ENCODE peak calls at places on chromosomes 13 and 19, in eight cellular contexts. W, Q, M, H, R, E, I and U are unnamed samples.

GRCh38 chr13:21483748-21484147 is 24.6 kb upstream of the ZDHHC20 start:
- DNase-seq in W (no peak), Q (no peak), M (no peak), H (no peak), R (no peak), E (no peak), I (no peak), U (no peak)

GRCh38 chr19:48308695-48309586 is 16.4 kb upstream of the EMP3 start:
- DNase-seq in W (peak), Q (no peak), M (no peak), H (peak), R (no peak), E (no peak), I (no peak), U (no peak)

GRCh38 chr13:60348097-60348496 is 48.9 kb upstream of the TDRD3 start:
- DNase-seq in W (no peak), Q (no peak), M (no peak), H (no peak), R (no peak), E (no peak), I (no peak), U (no peak)

GRCh38 chr13:53126803-53127202 is 98.2 kb downstream of the OLFM4 start:
- DNase-seq in W (no peak), Q (no peak), M (no peak), H (no peak), R (no peak), E (no peak), I (no peak), U (no peak)

GRCh38 chr19:5959260-5960004 is 18.5 kb downstream of the RANBP3 start:
- DNase-seq in W (no peak), Q (no peak), M (no peak), H (no peak), R (no peak), E (no peak), I (no peak), U (no peak)

GRCh38 chr13:39777527-39778061 is 122.1 kb downstream of the COG6 start:
- DNase-seq in W (peak), Q (no peak), M (no peak), H (peak), R (no peak), E (no peak), I (no peak), U (peak)

GRCh38 chr19:7083076-7083956 is 13.8 kb downstream of the ZNF557 start:
- DNase-seq in W (peak), Q (no peak), M (no peak), H (no peak), R (no peak), E (no peak), I (no peak), U (no peak)

GRCh38 chr19:41889896-41890295 is 6.9 kb downstream of the ARHGEF1 start:
- DNase-seq in W (no peak), Q (no peak), M (no peak), H (no peak), R (no peak), E (no peak), I (no peak), U (no peak)

GRCh38 chr13:80680786-80681366 is 339.9 kb upstream of the SPRY2 start:
- DNase-seq in W (no peak), Q (no peak), M (no peak), H (no peak), R (no peak), E (no peak), I (no peak), U (no peak)

GRCh38 chr13:59562924-59563323 is 600.8 kb downstream of the DIAPH3 start:
- DNase-seq in W (no peak), Q (no peak), M (no peak), H (no peak), R (no peak), E (no peak), I (no peak), U (no peak)

GRCh38 chr13:97567510-97568243 is 133.7 kb downstream of the RAP2A start:
- DNase-seq in W (peak), Q (peak), M (peak), H (no peak), R (peak), E (peak), I (no peak), U (peak)

GRCh38 chr19:18357442-18358264 is 17.3 kb downstream of the PGPEP1 start:
- DNase-seq in W (no peak), Q (no peak), M (no peak), H (no peak), R (no peak), E (no peak), I (no peak), U (no peak)
- TF ChIP-seq CTCF in W (no peak), Q (no peak), M (no peak), H (no peak), R (no peak), E (no peak), I (no peak), U (no peak)

GRCh38 chr19:39512964-39513363 is 2.0 kb upstream of the SELENOV start:
- DNase-seq in W (no peak), Q (no peak), M (no peak), H (no peak), R (no peak), E (no peak), I (no peak), U (no peak)

GRCh38 chr19:39517432-39517831 is 2.5 kb downstream of the SELENOV start:
- DNase-seq in W (no peak), Q (no peak), M (no peak), H (no peak), R (no peak), E (no peak), I (no peak), U (no peak)

GRCh38 chr19:39516270-39516669 is 1.3 kb downstream of the SELENOV start:
- DNase-seq in W (peak), Q (no peak), M (no peak), H (no peak), R (no peak), E (no peak), I (no peak), U (no peak)

GRCh38 chr19:39515551-39516191 is 732 bp downstream of the SELENOV start:
- DNase-seq in W (peak), Q (no peak), M (peak), H (no peak), R (no peak), E (no peak), I (no peak), U (no peak)

DNA sequence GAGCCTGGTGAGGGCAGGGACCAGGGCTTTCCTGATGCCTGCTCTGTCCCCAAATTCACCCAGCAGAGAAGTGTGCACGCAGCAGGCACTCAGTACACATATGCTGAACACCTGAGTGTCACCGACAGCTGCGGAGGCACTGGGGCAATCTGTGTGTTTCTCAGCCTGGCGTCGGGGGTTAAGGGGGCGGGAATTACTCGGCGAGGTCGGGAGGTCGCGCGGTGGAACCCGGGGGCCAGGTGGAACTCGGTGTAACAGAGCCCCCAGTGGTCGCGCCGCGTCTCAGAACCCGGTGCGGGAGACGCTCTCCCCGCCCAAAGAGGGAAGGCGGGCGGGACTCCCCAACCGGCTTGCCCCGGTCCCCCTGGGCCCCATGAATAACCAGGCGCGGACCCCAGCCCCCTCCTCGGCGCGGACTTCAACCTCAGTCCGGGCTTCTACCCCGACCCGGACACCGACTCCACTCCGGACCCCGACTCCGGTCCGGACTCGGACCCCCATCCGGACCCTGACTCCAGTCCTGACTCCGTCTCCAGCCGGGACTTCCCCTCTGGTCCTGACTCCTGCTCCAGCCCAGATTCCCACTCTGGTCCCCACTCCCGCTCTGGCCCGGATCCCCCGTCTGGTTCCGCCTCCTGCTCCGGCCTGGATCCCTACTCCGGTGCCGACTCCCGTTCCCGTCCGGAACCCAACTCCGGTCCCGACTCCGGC is at the start of gene SELENOV:
- DNase-seq in W (peak), Q (peak), M (peak), H (no peak), R (no peak), E (no peak), I (peak), U (no peak)
- TF ChIP-seq CTCF in W (peak), Q (peak), M (no peak), H (no peak), R (no peak), E (peak), I (no peak), U (no peak)

DNA sequence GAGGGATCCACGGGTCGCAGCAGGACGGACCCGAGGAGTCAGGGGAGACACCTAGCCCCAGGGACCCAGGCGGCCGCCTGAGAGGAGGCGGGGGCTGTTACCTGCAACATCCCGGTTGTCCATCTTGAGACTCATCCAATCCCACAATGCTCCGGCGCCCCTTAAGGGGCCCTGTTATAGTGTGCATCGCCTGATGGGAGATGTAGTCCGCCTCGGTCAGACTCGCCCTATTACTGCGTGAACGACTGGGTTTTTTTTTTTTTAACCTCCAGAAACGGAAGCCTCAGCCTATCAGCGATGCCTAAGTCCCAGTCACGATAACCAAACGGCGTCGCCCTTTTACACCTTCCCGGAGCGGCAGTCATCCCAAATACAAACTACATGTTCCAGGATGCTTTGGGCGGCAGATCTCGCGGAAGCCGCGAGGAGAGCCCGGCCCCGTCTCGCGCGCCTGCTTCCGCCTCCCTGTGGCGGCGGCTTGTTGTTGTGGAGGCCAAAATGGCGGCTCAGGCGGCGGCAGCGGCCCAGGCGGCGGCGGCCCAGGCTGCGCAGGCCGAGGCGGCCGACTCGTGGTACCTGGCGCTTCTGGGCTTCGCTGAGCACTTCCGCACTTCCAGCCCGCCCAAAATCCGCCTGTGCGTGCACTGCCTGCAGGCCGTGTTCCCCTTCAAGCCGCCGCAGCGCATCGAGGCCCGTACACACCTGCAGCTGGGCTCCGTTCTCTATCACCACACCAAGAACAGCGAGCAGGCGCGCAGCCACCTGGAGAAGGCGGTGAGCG is at the start of the genes MAU2 and SUGP1:
- DNase-seq in W (peak), Q (peak), M (peak), H (peak), R (peak), E (peak), I (peak), U (peak)
- TF ChIP-seq CTCF in W (peak), Q (no peak), M (no peak), H (peak), R (no peak), E (peak), I (peak), U (no peak)

GRCh38 chr19:617551-618246 is 15.6 kb downstream of the POLRMT start:
- DNase-seq in W (no peak), Q (no peak), M (no peak), H (no peak), R (no peak), E (no peak), I (no peak), U (no peak)

GRCh38 chr19:616276-616675 is 17.1 kb downstream of the POLRMT start:
- DNase-seq in W (peak), Q (no peak), M (no peak), H (no peak), R (no peak), E (no peak), I (no peak), U (no peak)

GRCh38 chr19:613732-614567 is 19.4 kb downstream of the POLRMT start:
- DNase-seq in W (no peak), Q (no peak), M (no peak), H (no peak), R (no peak), E (no peak), I (no peak), U (no peak)

GRCh38 chr19:616732-617526 is 16.4 kb downstream of the POLRMT start:
- DNase-seq in W (no peak), Q (no peak), M (no peak), H (no peak), R (no peak), E (no peak), I (no peak), U (no peak)

GRCh38 chr19:615619-616018 is 17.7 kb downstream of the POLRMT start:
- DNase-seq in W (peak), Q (no peak), M (no peak), H (no peak), R (no peak), E (no peak), I (no peak), U (no peak)
- TF ChIP-seq CTCF in W (peak), Q (no peak), M (no peak), H (no peak), R (no peak), E (no peak), I (no peak), U (no peak)

GRCh38 chr19:58516964-58517833 is 2.4 kb downstream of the ZBTB45 start:
- DNase-seq in W (peak), Q (no peak), M (no peak), H (no peak), R (no peak), E (no peak), I (no peak), U (no peak)

GRCh38 chr19:58519087-58519354 is 589 bp downstream of the ZBTB45 start:
- DNase-seq in W (peak), Q (peak), M (peak), H (peak), R (peak), E (peak), I (peak), U (peak)

GRCh38 chr19:58520257-58520599 is 618 bp upstream of the ZBTB45 start:
- DNase-seq in W (no peak), Q (no peak), M (no peak), H (no peak), R (no peak), E (no peak), I (no peak), U (no peak)

GRCh38 chr19:58519355-58520256 is at the start of gene ZBTB45:
- DNase-seq in W (peak), Q (peak), M (peak), H (peak), R (peak), E (peak), I (peak), U (peak)

DNA sequence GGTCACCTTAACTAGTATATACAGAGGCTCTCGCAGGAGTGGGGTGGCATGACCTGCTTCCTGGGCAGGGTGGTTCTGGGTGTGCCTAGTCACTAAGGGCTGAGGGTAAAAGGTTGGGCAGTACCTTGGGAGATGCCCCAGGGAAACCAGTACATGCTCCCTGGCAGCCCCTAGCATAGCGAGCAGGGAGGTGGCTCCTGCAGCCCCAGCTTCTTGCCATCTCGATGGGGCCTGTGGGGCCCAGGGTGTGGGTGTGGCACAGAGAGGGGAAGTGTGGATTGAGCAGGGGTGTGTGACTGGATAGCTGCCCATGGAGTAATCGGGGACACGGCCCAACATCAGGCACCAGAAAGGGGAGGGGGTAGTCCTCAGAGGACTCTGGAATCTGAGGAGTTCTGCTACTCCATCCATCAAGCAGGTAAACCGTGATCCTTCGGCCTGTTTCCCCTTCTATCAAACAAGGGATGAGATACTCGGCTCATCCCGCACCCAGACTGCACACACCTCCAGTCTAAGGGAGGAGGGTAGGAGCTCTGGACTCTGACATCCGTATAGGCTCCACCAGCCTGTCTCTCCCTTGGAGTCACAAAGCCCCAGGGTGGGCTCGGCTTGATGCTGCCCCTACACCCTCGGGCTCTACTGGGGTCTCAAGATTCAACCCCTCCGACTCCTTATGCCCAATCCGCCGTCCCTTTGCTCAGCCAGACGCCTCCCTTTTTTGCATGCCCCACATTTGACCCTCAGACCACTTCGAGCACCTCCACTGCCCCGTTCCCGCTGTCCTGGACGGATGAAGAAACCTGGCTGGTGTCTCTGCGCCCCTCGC is 1.1 kb downstream of the ZBTB45 start:
- DNase-seq in W (no peak), Q (no peak), M (no peak), H (peak), R (no peak), E (no peak), I (no peak), U (peak)
- TF ChIP-seq CTCF in W (no peak), Q (no peak), M (no peak), H (no peak), R (no peak), E (no peak), I (no peak), U (no peak)